ENCODE peak calls at places on chromosomes 6 and 20, in five cellular contexts. Z is ovary, R is adrenal gland, T is breast epithelium, V is upper lobe of left lung. U is an unnamed sample. For H3K9me3, the result is how much of the 10 kb centered on the place peaks cover.

GRCh38 chr6:11414564-11414963 is 123.0 kb upstream of the TMEM170B start:
- DNase-seq in Z (no peak), R (no peak), T (no peak), V (peak), U (no peak)

GRCh38 chr20:15162061-15162740 is 824.8 kb upstream of the FLRT3 start:
- DNase-seq in Z (no peak), R (no peak), T (no peak), V (no peak), U (no peak)

GRCh38 chr6:170444056-170444505 is 109.0 kb downstream of the PSMB1 start:
- DNase-seq in Z (no peak), R (peak), T (no peak), V (no peak), U (no peak)

GRCh38 chr6:74115674-74116073 is 419.7 kb downstream of the CD109 start:
- DNase-seq in Z (no peak), R (no peak), T (no peak), V (no peak), U (no peak)

GRCh38 chr6:138275976-138276375 is 57.7 kb upstream of the PBOV1 start:
- DNase-seq in Z (no peak), R (no peak), T (no peak), V (no peak), U (no peak)

GRCh38 chr6:108165714-108166663 is at the start of gene NR2E1:
- DNase-seq in Z (no peak), R (no peak), T (no peak), V (no peak), U (no peak)

GRCh38 chr6:148192310-148192709 is 150.3 kb upstream of the SASH1 start:
- DNase-seq in Z (no peak), R (no peak), T (no peak), V (peak), U (no peak)

GRCh38 chr20:9503530-9504251 is 10.7 kb upstream of the LAMP5 start:
- DNase-seq in Z (no peak), R (no peak), T (no peak), V (no peak), U (no peak)

GRCh38 chr6:24460966-24461365 is 28.4 kb downstream of the GPLD1 start:
- DNase-seq in Z (no peak), R (no peak), T (no peak), V (no peak), U (no peak)

GRCh38 chr6:43334466-43335095 is 26.0 kb upstream of the CRIP3 start:
- DNase-seq in Z (no peak), R (no peak), T (no peak), V (no peak), U (no peak)

GRCh38 chr6:33418690-33419291 is 884 bp upstream of the CUTA start:
- DNase-seq in Z (peak), R (peak), T (no peak), V (no peak), U (no peak)

GRCh38 chr6:41577865-41578713 is 31.9 kb downstream of the FOXP4 start:
- DNase-seq in Z (no peak), R (no peak), T (peak), V (peak), U (no peak)

GRCh38 chr20:51469578-51470520 is 72.7 kb downstream of the NFATC2 start:
- DNase-seq in Z (peak), R (peak), T (no peak), V (no peak), U (no peak)

GRCh38 chr6:110448846-110449544 is 27.4 kb downstream of the SLC22A16 start:
- DNase-seq in Z (no peak), R (no peak), T (no peak), V (no peak), U (no peak)

GRCh38 chr6:17278289-17279061 is 2.7 kb upstream of the RBM24 start:
- DNase-seq in Z (no peak), R (no peak), T (no peak), V (no peak), U (peak)

GRCh38 chr20:25065044-25065624 is 7.2 kb upstream of the ACSS1 start:
- DNase-seq in Z (no peak), R (no peak), T (peak), V (no peak), U (no peak)

GRCh38 chr6:157756708-157757429 is 66.2 kb upstream of the SNX9 start:
- DNase-seq in Z (peak), R (peak), T (peak), V (peak), U (peak)

GRCh38 chr6:78308025-78308424 is 559.3 kb upstream of the IRAK1BP1 start:
- DNase-seq in Z (no peak), R (no peak), T (no peak), V (no peak), U (no peak)

GRCh38 chr6:144660545-144660944 is 375.4 kb downstream of the UTRN start:
- DNase-seq in Z (no peak), R (no peak), T (no peak), V (no peak), U (no peak)

GRCh38 chr6:82396964-82397761 is 33.5 kb downstream of the TPBG start:
- DNase-seq in Z (no peak), R (no peak), T (no peak), V (no peak), U (no peak)

GRCh38 chr20:51492167-51493092 is 50.1 kb downstream of the NFATC2 start:
- DNase-seq in Z (peak), R (peak), T (no peak), V (peak), U (no peak)

GRCh38 chr6:104483225-104483834 is 376.4 kb downstream of the HACE1 start:
- DNase-seq in Z (no peak), R (no peak), T (no peak), V (no peak), U (no peak)

GRCh38 chr6:143973097-143973979 is 34.7 kb downstream of the PLAGL1 start:
- DNase-seq in Z (no peak), R (no peak), T (no peak), V (no peak), U (no peak)

GRCh38 chr20:32356935-32357868 is 929 bp upstream of the ASXL1 start:
- DNase-seq in Z (peak), R (peak), T (no peak), V (peak), U (peak)

GRCh38 chr6:42047790-42048405 is 2.4 kb upstream of the TAF8 start:
- DNase-seq in Z (no peak), R (no peak), T (no peak), V (no peak), U (no peak)

GRCh38 chr6:42375007-42375635 is 76.6 kb downstream of the TRERF1 start:
- DNase-seq in Z (no peak), R (peak), T (no peak), V (no peak), U (no peak)

GRCh38 chr6:167270499-167271307 is 20.4 kb upstream of the UNC93A start:
- DNase-seq in Z (no peak), R (no peak), T (no peak), V (no peak), U (no peak)

GRCh38 chr6:167272156-167272555 is 19.0 kb upstream of the UNC93A start:
- DNase-seq in Z (no peak), R (no peak), T (no peak), V (no peak), U (no peak)

GRCh38 chr6:167268683-167269280 is 22.3 kb upstream of the UNC93A start:
- DNase-seq in Z (no peak), R (no peak), T (no peak), V (no peak), U (no peak)

GRCh38 chr6:167272618-167273379 is 18.3 kb upstream of the UNC93A start:
- DNase-seq in Z (no peak), R (no peak), T (no peak), V (no peak), U (no peak)

GRCh38 chr6:167267896-167268528 is 23.1 kb upstream of the UNC93A start:
- DNase-seq in Z (no peak), R (no peak), T (no peak), V (no peak), U (no peak)
- H3K9me3 ChIP-seq in Z (under half), R (under half), T (under half), V (under half), U (under half)

GRCh38 chr6:15244605-15245360 is 1.1 kb upstream of the JARID2 start:
- DNase-seq in Z (peak), R (peak), T (peak), V (peak), U (peak)

GRCh38 chr6:15247214-15247749 is 1.4 kb downstream of the JARID2 start:
- DNase-seq in Z (no peak), R (no peak), T (no peak), V (no peak), U (no peak)

GRCh38 chr6:15246217-15247211 is 645 bp downstream of the JARID2 start:
- DNase-seq in Z (no peak), R (no peak), T (no peak), V (no peak), U (no peak)

GRCh38 chr6:15243994-15244604 is 1.8 kb upstream of the JARID2 start:
- DNase-seq in Z (peak), R (peak), T (no peak), V (no peak), U (no peak)

DNA sequence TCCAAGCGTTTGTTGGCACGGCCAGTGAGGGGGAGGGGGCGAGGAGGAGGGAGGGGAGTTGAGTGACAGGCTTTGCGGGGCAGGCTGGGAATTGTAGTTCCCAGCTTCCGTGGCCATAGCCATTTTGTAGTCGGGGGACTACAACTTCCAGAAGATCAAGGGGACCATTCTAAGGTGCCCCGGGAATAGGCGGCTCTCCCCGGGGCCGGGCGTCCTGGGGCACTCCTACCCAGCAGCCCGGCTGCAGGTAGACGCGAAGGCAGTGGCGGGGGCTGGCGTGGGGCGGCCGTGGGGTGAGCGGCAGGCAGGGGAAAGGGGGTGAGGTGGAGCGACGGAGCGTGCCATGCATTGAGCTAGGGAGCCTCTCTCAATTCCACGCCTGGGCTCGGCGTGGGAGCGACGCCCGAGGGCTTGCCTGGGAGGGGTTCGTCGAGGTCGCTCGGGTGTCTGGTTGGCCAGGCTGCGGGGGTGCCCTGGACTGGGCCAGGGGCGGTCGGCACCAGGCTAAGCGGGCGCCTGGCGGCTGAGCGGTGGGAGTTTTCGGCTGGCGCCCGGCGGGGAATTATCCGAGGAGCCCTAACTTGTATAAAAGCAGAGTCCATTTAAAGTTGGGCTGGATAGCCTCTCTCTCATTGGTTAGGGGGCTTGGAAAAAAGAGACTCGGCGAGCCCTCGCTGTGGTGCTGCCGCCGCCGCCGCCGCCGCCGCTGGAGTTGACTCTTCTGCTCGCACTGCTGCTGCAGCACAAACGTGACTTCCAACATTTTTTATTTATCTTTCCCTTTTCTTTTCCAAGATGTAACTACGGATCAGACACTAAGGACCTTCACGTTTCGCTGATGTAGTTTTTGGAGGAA is at the start of gene JARID2:
- DNase-seq in Z (peak), R (peak), T (peak), V (peak), U (peak)
- TF ChIP-seq POLR2A in Z (peak), R (peak), T (no peak), V (peak), U (peak)

GRCh38 chr6:53018443-53018842 is 23.4 kb upstream of the GSTA4 start:
- DNase-seq in Z (no peak), R (no peak), T (no peak), V (no peak), U (no peak)

GRCh38 chr6:53014034-53014433 is 18.9 kb upstream of the GSTA4 start:
- DNase-seq in Z (no peak), R (no peak), T (no peak), V (no peak), U (no peak)

GRCh38 chr6:53014744-53015143 is 19.7 kb upstream of the GSTA4 start:
- DNase-seq in Z (no peak), R (no peak), T (no peak), V (no peak), U (no peak)

GRCh38 chr6:53011993-53012392 is 16.9 kb upstream of the GSTA4 start:
- DNase-seq in Z (no peak), R (no peak), T (no peak), V (no peak), U (no peak)

DNA sequence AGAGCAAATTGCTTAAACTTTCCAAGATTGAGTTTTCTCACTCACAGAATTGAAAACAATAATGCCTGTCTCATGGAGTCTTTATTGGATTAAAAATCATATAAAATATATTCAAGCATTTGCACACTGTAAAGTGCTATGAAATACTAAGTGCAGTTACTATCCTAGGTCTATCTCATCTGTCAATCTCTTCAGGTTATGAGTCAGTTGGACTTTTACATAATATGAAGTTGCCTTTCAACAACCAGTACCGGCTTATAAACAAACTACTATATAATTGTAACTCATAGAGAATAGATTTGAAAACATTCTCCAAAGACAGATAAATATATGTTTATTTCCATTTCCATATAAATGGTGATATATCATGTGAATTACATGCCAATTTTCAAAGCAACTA is 20.4 kb upstream of the GSTA4 start:
- DNase-seq in Z (no peak), R (no peak), T (no peak), V (no peak), U (no peak)
- H3K9me3 ChIP-seq in Z (under half), R (under half), T (under half), V (under half), U (under half)

DNA sequence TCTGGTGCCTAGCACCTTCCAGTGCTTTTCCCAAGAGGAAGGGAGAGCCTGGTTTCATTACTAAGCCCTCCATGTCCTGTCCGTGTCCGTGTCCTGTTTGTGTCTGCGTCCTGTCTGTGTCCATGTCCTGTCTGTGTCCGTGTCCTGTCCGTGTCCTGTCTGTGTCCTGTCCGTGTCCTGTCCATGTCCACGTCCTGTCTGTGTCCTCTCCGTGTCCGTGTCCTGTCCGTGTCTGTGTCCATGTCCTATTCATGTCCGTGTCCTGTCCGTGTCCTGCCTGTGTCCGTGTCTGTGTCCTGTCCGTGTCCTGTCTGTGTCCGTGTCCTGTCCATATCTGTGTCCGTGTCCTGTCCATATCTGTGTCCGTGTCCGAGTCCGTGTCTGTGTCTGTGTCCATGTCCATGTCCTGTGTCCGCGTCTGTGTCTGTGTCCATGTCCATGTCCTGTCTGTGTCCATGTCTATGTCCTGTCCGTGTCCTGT is 54.3 kb upstream of the BHLHE23 start:
- DNase-seq in Z (no peak), R (peak), T (peak), V (peak), U (no peak)
- TF ChIP-seq POLR2A in Z (no peak), R (no peak), T (no peak), V (no peak), U (no peak)